ENCODE peak calls at places on chromosomes 2 and 18, in ten cellular contexts. K, P, I, Y, D, J, B, O, N and C are unnamed samples.

GRCh38 chr2:236671820-236672520 is 102.3 kb downstream of the ACKR3 start:
- DNase-seq in K (no peak), P (no peak), I (no peak), Y (no peak), D (no peak), J (no peak), B (no peak), O (no peak), N (no peak), C (no peak)

GRCh38 chr2:174012347-174013309 is 47.5 kb upstream of the SP3 start:
- DNase-seq in K (peak; percentile 18), P (peak; percentile 91), I (peak; percentile 60), Y (no peak), D (no peak), J (no peak), B (peak; percentile 56), O (no peak), N (peak; percentile 66), C (no peak)

GRCh38 chr2:102094917-102095316 is 47.6 kb upstream of the IL1R1 start:
- DNase-seq in K (peak; percentile 28), P (no peak), I (peak; percentile 86), Y (peak; percentile 96), D (peak; percentile 79), J (no peak), B (no peak), O (no peak), N (peak; percentile 70), C (no peak)

GRCh38 chr2:100320547-100321180 is 1.6 kb downstream of the LONRF2 start:
- DNase-seq in K (peak; percentile 23), P (no peak), I (no peak), Y (no peak), D (no peak), J (no peak), B (no peak), O (peak; percentile 9), N (no peak), C (no peak)

GRCh38 chr2:161273038-161273760 is 35.0 kb upstream of the PSMD14 start:
- DNase-seq in K (peak; percentile 43), P (no peak), I (peak; percentile 83), Y (peak; percentile 61), D (peak; percentile 30), J (peak; percentile 71), B (no peak), O (peak; percentile 12), N (no peak), C (peak; percentile 47)

GRCh38 chr2:237591379-237591881 is 896 bp upstream of the RAB17 start:
- DNase-seq in K (peak; percentile 17), P (no peak), I (no peak), Y (peak; percentile 16), D (no peak), J (no peak), B (no peak), O (no peak), N (peak; percentile 36), C (no peak)

GRCh38 chr2:146916914-146917313 is 927.9 kb upstream of the ACVR2A start:
- DNase-seq in K (no peak), P (no peak), I (no peak), Y (no peak), D (no peak), J (no peak), B (no peak), O (no peak), N (no peak), C (no peak)

GRCh38 chr18:3541549-3542386 is 91.8 kb downstream of the TGIF1 start:
- DNase-seq in K (no peak), P (no peak), I (no peak), Y (no peak), D (no peak), J (no peak), B (no peak), O (no peak), N (no peak), C (no peak)

GRCh38 chr2:186575302-186575701 is 14.6 kb upstream of the ITGAV start:
- DNase-seq in K (peak; percentile 77), P (no peak), I (peak; percentile 99), Y (peak; percentile 98), D (peak; percentile 99), J (no peak), B (no peak), O (peak; percentile 76), N (no peak), C (no peak)

GRCh38 chr18:78595924-78596573 is 383.6 kb upstream of the SALL3 start:
- DNase-seq in K (no peak), P (no peak), I (no peak), Y (no peak), D (no peak), J (no peak), B (no peak), O (no peak), N (no peak), C (no peak)

GRCh38 chr18:31447530-31448191 is at the start of gene DSG3:
- DNase-seq in K (no peak), P (no peak), I (no peak), Y (no peak), D (no peak), J (no peak), B (no peak), O (no peak), N (no peak), C (no peak)

GRCh38 chr2:70552501-70553333 is 909 bp downstream of the TGFA start:
- DNase-seq in K (no peak), P (no peak), I (no peak), Y (no peak), D (no peak), J (peak; percentile 24), B (peak; percentile 46), O (no peak), N (peak; percentile 41), C (no peak)

GRCh38 chr2:227132986-227133385 is 31.0 kb downstream of the COL4A4 start:
- DNase-seq in K (no peak), P (no peak), I (no peak), Y (no peak), D (no peak), J (no peak), B (no peak), O (no peak), N (no peak), C (no peak)
- H3K4me3 ChIP-seq in K (no peak overlapping the region), P (no peak overlapping the region), I (no peak overlapping the region), Y (no peak overlapping the region), D (no peak overlapping the region), J (no peak overlapping the region), B (no peak overlapping the region), O (no peak overlapping the region), N (no peak overlapping the region), C (no peak overlapping the region)

DNA sequence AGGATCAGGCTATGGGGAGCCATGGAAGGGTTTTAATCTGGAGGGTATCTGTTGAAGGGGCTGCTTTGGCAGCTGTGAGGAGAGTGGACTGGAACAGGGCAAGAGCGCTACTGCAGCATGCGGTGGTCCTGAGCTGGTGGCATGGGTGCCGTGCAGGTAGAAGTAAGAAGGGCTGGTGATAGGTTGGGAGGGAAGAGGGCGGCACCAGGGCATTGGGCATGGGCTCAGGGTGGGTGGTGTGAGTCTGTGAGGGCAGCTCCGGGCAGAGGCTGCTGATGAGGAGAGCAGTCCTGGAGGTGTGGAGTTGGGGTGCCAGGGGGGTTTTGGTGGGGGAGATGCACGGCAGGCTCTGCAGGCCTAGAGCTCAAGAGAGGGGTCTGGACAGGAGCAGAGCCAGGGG is 2.1 kb downstream of the ACTG2 start:
- DNase-seq in K (no peak), P (no peak), I (no peak), Y (no peak), D (no peak), J (no peak), B (no peak), O (no peak), N (no peak), C (no peak)
- H3K4me3 ChIP-seq in K (no peak overlapping the region), P (no peak overlapping the region), I (no peak overlapping the region), Y (no peak overlapping the region), D (peak overlapping the region; percentile 51), J (no peak overlapping the region), B (no peak overlapping the region), O (no peak overlapping the region), N (peak overlapping the region; percentile 20), C (no peak overlapping the region)

DNA sequence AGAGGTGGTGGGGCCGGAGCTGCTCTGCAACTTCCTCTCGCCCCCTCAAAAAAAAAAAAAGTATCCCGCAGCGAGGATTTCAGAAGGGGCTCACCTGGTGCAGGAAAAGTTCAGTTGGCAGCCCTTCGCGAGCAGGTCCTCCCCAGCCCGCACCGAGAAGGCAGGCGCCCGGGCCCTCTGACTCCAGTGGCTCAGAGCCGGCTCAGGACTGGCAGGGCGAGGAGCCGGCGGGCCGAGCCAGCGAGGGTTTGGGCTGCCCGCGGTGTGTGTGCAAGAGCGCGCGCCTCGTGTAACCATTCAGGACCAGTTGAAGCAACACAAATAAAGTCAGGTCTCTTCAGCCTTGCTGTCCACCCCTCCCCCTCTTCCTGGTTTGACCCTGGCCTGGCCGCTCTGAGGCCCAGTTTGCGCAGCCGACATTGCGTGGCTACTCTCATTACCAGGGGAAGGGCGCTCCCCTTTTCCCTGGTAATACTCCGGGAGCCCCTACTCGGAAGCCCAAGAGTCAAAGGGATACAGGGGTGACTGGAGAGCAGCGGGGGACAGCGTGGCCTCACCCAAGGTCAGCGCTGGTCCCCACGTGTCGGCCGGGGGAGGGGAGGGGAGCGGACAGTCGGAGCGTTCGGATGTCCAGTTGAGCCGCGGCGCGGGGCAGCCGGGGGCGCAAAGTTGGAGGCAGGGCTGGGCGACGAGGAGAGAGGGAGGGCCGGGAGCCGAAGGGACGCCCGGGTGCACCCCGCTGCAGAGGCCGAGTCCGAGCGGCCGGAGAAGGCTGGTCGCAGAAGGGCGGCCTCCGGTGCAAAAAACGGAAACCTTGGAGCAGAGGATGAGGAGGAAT is 12.3 kb downstream of the EN1 start:
- DNase-seq in K (no peak), P (no peak), I (no peak), Y (no peak), D (no peak), J (no peak), B (no peak), O (no peak), N (no peak), C (no peak)
- H3K4me3 ChIP-seq in K (no peak overlapping the region), P (peak overlapping the region; percentile 5), I (peak overlapping the region; percentile 57), Y (peak overlapping the region; percentile 35), D (peak overlapping the region; percentile 48), J (peak overlapping the region; percentile 47), B (no peak overlapping the region), O (peak overlapping the region; percentile 54), N (no peak overlapping the region), C (peak overlapping the region; percentile 31)

GRCh38 chr2:159209341-159210306 is 76.9 kb downstream of the WDSUB1 start:
- DNase-seq in K (no peak), P (no peak), I (no peak), Y (no peak), D (no peak), J (peak; percentile 11), B (peak; percentile 73), O (no peak), N (peak; percentile 71), C (no peak)

GRCh38 chr2:159206736-159207380 is 79.6 kb downstream of the WDSUB1 start:
- DNase-seq in K (no peak), P (no peak), I (no peak), Y (no peak), D (no peak), J (no peak), B (no peak), O (no peak), N (no peak), C (no peak)

GRCh38 chr2:159211447-159212396 is 74.8 kb downstream of the WDSUB1 start:
- DNase-seq in K (no peak), P (no peak), I (no peak), Y (no peak), D (peak; percentile 53), J (peak; percentile 32), B (no peak), O (no peak), N (no peak), C (peak; percentile 54)

GRCh38 chr2:159204381-159204780 is 82.1 kb downstream of the WDSUB1 start:
- DNase-seq in K (no peak), P (no peak), I (no peak), Y (no peak), D (no peak), J (no peak), B (no peak), O (no peak), N (no peak), C (no peak)

GRCh38 chr2:159208449-159208848 is 78.1 kb downstream of the WDSUB1 start:
- DNase-seq in K (peak; percentile 56), P (no peak), I (no peak), Y (no peak), D (no peak), J (no peak), B (no peak), O (no peak), N (no peak), C (no peak)
- H3K4me3 ChIP-seq in K (no peak overlapping the region), P (no peak overlapping the region), I (no peak overlapping the region), Y (no peak overlapping the region), D (no peak overlapping the region), J (no peak overlapping the region), B (no peak overlapping the region), O (no peak overlapping the region), N (no peak overlapping the region), C (no peak overlapping the region)